ENCODE peak calls at places on chromosomes 2 and 18, in five cellular contexts. Z is SHP77; N is CD8-positive, alpha-beta T cell; W is epithelial cell of prostate; G is LoVo. E is an unnamed sample.

GRCh38 chr2:185219981-185220380 is 518.6 kb upstream of the FSIP2 start:
- DNase-seq in Z (no peak), N (no peak), W (peak; percentile 8), G (peak; percentile 2), E (no peak)

GRCh38 chr2:28958689-28959088 is 22.4 kb upstream of the TOGARAM2 start:
- DNase-seq in Z (peak; percentile 76), N (peak; percentile 23), W (no peak), G (peak; percentile 66), E (peak; percentile 37)

GRCh38 chr18:35099911-35100310 is 58.7 kb downstream of the MAPRE2 start:
- DNase-seq in Z (no peak), N (no peak), W (peak; percentile 14), G (no peak), E (no peak)

GRCh38 chr2:164535280-164536025 is 85.8 kb downstream of the GRB14 start:
- DNase-seq in Z (no peak), N (no peak), W (no peak), G (no peak), E (no peak)

GRCh38 chr18:79392226-79392625 is 3.5 kb upstream of the NFATC1 start:
- DNase-seq in Z (no peak), N (no peak), W (no peak), G (no peak), E (no peak)

GRCh38 chr2:179341152-179341866 is 76.7 kb upstream of the SESTD1 start:
- DNase-seq in Z (no peak), N (no peak), W (no peak), G (no peak), E (no peak)

GRCh38 chr2:37291680-37292079 is 33.0 kb downstream of the PRKD3 start:
- DNase-seq in Z (no peak), N (no peak), W (no peak), G (no peak), E (no peak)

GRCh38 chr2:69345434-69345833 is 41.6 kb downstream of the GFPT1 start:
- DNase-seq in Z (no peak), N (no peak), W (no peak), G (no peak), E (no peak)

GRCh38 chr2:20576598-20577115 is 74.2 kb downstream of the HS1BP3 start:
- DNase-seq in Z (no peak), N (peak; percentile 20), W (no peak), G (no peak), E (no peak)

GRCh38 chr2:21643180-21643579 is 519.4 kb downstream of the TDRD15 start:
- DNase-seq in Z (no peak), N (no peak), W (no peak), G (no peak), E (no peak)

GRCh38 chr2:106885981-106886915 is at the start of gene ST6GAL2:
- DNase-seq in Z (no peak), N (no peak), W (no peak), G (peak; percentile 9), E (no peak)

GRCh38 chr2:2591542-2591940 is 260.5 kb upstream of the MYT1L start:
- DNase-seq in Z (no peak), N (no peak), W (no peak), G (no peak), E (no peak)

GRCh38 chr2:215357660-215358059 is 45.8 kb downstream of the ATIC start:
- DNase-seq in Z (no peak), N (no peak), W (no peak), G (no peak), E (no peak)

GRCh38 chr2:134457765-134458202 is 203.9 kb downstream of the MGAT5 start:
- DNase-seq in Z (no peak), N (no peak), W (no peak), G (no peak), E (no peak)

GRCh38 chr2:60560734-60561649 is 7.5 kb upstream of the BCL11A start:
- DNase-seq in Z (peak; percentile 26), N (no peak), W (no peak), G (peak; percentile 46), E (no peak)

GRCh38 chr2:11377915-11378649 is 33.6 kb upstream of the ROCK2 start:
- DNase-seq in Z (no peak), N (no peak), W (no peak), G (no peak), E (no peak)

GRCh38 chr2:151802315-151802714 is 25.9 kb downstream of the ARL5A start:
- DNase-seq in Z (no peak), N (no peak), W (no peak), G (no peak), E (no peak)

GRCh38 chr2:182300603-182301002 is 126.2 kb downstream of the PDE1A start:
- DNase-seq in Z (no peak), N (no peak), W (no peak), G (no peak), E (no peak)

GRCh38 chr18:79469309-79469708 is 73.6 kb downstream of the NFATC1 start:
- DNase-seq in Z (no peak), N (no peak), W (no peak), G (no peak), E (no peak)

GRCh38 chr2:34012728-34013302 is 413.7 kb upstream of the FAM98A start:
- DNase-seq in Z (peak; percentile 56), N (no peak), W (peak; percentile 14), G (peak; percentile 32), E (no peak)

GRCh38 chr18:25799221-25799620 is 291.2 kb downstream of the SS18 start:
- DNase-seq in Z (no peak), N (no peak), W (no peak), G (no peak), E (no peak)

GRCh38 chr18:35732652-35733051 is 151.1 kb downstream of the GALNT1 start:
- DNase-seq in Z (no peak), N (no peak), W (no peak), G (no peak), E (no peak)

GRCh38 chr2:140975237-140975636 is 1155.6 kb downstream of the LRP1B start:
- DNase-seq in Z (no peak), N (no peak), W (no peak), G (no peak), E (no peak)

GRCh38 chr2:198273670-198274069 is 469.3 kb downstream of the PLCL1 start:
- DNase-seq in Z (no peak), N (no peak), W (no peak), G (no peak), E (no peak)

GRCh38 chr2:213232649-213233437 is 51.4 kb upstream of the SPAG16 start:
- DNase-seq in Z (no peak), N (peak; percentile 58), W (no peak), G (no peak), E (no peak)

GRCh38 chr18:34397286-34397896 is 172.7 kb upstream of the NOL4 start:
- DNase-seq in Z (no peak), N (no peak), W (no peak), G (no peak), E (no peak)

GRCh38 chr2:13558368-13558767 is 841.6 kb downstream of the TRIB2 start:
- DNase-seq in Z (no peak), N (no peak), W (peak; percentile 90), G (peak; percentile 84), E (no peak)

GRCh38 chr2:163518762-163519161 is 217.0 kb downstream of the FIGN start:
- DNase-seq in Z (no peak), N (no peak), W (no peak), G (no peak), E (no peak)

GRCh38 chr18:23092121-23092520 is 43.2 kb upstream of the CABLES1 start:
- DNase-seq in Z (no peak), N (no peak), W (no peak), G (no peak), E (no peak)